ENCODE peak calls at places on chromosomes 3 and 15, in four cellular contexts. J is natural killer cell, C is HepG2, X is ureter. S is an unnamed sample.

GRCh38 chr15:85412956-85413854 is 32.8 kb downstream of the AKAP13 start:
- DNase-seq in J (peak; percentile 57), C (peak; percentile 90), X (peak; percentile 66), S (peak; percentile 62)

GRCh38 chr15:79724312-79724711 is 172.5 kb downstream of the MTHFS start:
- DNase-seq in J (no peak), C (no peak), X (no peak), S (no peak)

GRCh38 chr3:49911611-49912010 is 7.9 kb upstream of the MST1R start:
- DNase-seq in J (no peak), C (no peak), X (no peak), S (no peak)

GRCh38 chr15:68224108-68224507 is 5.4 kb downstream of the CLN6 start:
- DNase-seq in J (no peak), C (no peak), X (peak; percentile 29), S (no peak)

GRCh38 chr3:113423699-113424098 is 17.6 kb downstream of the CFAP44 start:
- DNase-seq in J (no peak), C (no peak), X (no peak), S (no peak)

GRCh38 chr3:181103605-181104004 is 114.1 kb upstream of the DNAJC19 start:
- DNase-seq in J (no peak), C (peak; percentile 13), X (no peak), S (no peak)

GRCh38 chr3:109973733-109974132 is 636.4 kb upstream of the DPPA4 start:
- DNase-seq in J (no peak), C (no peak), X (no peak), S (no peak)

GRCh38 chr3:129985113-129985512 is 10.6 kb downstream of the TRH start:
- DNase-seq in J (no peak), C (no peak), X (no peak), S (no peak)

GRCh38 chr15:93035953-93036810 is 52.8 kb downstream of the RGMA start:
- DNase-seq in J (no peak), C (peak; percentile 28), X (no peak), S (peak; percentile 32)

GRCh38 chr3:146801492-146801891 is 196.3 kb upstream of the PLSCR5 start:
- DNase-seq in J (no peak), C (no peak), X (no peak), S (no peak)

GRCh38 chr3:161314836-161315391 is 56.4 kb downstream of the SPTSSB start:
- DNase-seq in J (no peak), C (no peak), X (no peak), S (no peak)

GRCh38 chr15:67186688-67187087 is 67.8 kb downstream of the AAGAB start:
- DNase-seq in J (no peak), C (no peak), X (no peak), S (no peak)

GRCh38 chr3:42991369-42992315 is 12.5 kb downstream of the GASK1A start:
- DNase-seq in J (no peak), C (no peak), X (no peak), S (no peak)

GRCh38 chr3:129845956-129846355 is 47.6 kb downstream of the TMCC1 start:
- DNase-seq in J (no peak), C (no peak), X (no peak), S (no peak)

GRCh38 chr3:123076496-123077418 is 9.9 kb downstream of the PDIA5 start:
- DNase-seq in J (no peak), C (no peak), X (peak; percentile 75), S (peak; percentile 12)

GRCh38 chr15:63860161-63860954 is 26.6 kb upstream of the HERC1 start:
- DNase-seq in J (no peak), C (no peak), X (no peak), S (peak; percentile 24)

GRCh38 chr3:151228291-151229125 is 25.5 kb upstream of the GPR171 start:
- DNase-seq in J (no peak), C (peak; percentile 9), X (no peak), S (no peak)

GRCh38 chr15:33963831-33964664 is 4.2 kb upstream of the CHRM5 start:
- DNase-seq in J (no peak), C (peak; percentile 5), X (no peak), S (peak; percentile 15)

GRCh38 chr15:85770014-85770721 is 24.6 kb downstream of the KLHL25 start:
- DNase-seq in J (no peak), C (no peak), X (no peak), S (no peak)

GRCh38 chr3:84586427-84586826 is 372.4 kb upstream of the CADM2 start:
- DNase-seq in J (no peak), C (no peak), X (no peak), S (no peak)

GRCh38 chr3:43152649-43153048 is 46.8 kb upstream of the POMGNT2 start:
- DNase-seq in J (no peak), C (no peak), X (no peak), S (no peak)

GRCh38 chr3:150897592-150897991 is 7.6 kb downstream of the MINDY4B start:
- DNase-seq in J (no peak), C (no peak), X (no peak), S (no peak)

GRCh38 chr3:2765002-2765579 is 345.1 kb downstream of the IL5RA start:
- DNase-seq in J (no peak), C (peak; percentile 9), X (no peak), S (no peak)

GRCh38 chr3:185318136-185318535 is 44.8 kb upstream of the MAP3K13 start:
- DNase-seq in J (no peak), C (peak; percentile 55), X (no peak), S (no peak)

GRCh38 chr3:141465221-141465620 is 21.6 kb upstream of the RASA2 start:
- DNase-seq in J (no peak), C (no peak), X (no peak), S (no peak)

GRCh38 chr15:50685976-50686467 is 575 bp downstream of the TRPM7 start:
- DNase-seq in J (peak; percentile 68), C (peak; percentile 38), X (peak; percentile 58), S (peak; percentile 56)